ENCODE peak calls at places on chromosomes 7 and 10, in ten cellular contexts. R is brain microvascular endothelial cell; Q is fibroblast of pulmonary artery; I is GM23338; X is astrocyte of the spinal cord; W is epithelial cell of proximal tubule; V is epithelial cell of esophagus; H is Peyer's patch; S is A673; G is CD4-positive, alpha-beta T cell. D is an unnamed sample.

GRCh38 chr10:85650791-85651506 is 715.6 kb downstream of the GRID1 start:
- DNase-seq in R (no peak), Q (no peak), I (no peak), X (no peak), W (no peak), V (peak), H (peak), S (no peak), G (no peak), D (no peak)

GRCh38 chr7:104395162-104395561 is 66.8 kb downstream of the LHFPL3 start:
- DNase-seq in R (no peak), Q (no peak), I (no peak), X (no peak), W (no peak), V (no peak), H (no peak), S (no peak), G (no peak), D (no peak)

GRCh38 chr10:71548494-71548846 is 151.8 kb downstream of the CDH23 start:
- DNase-seq in R (peak), Q (peak), I (no peak), X (peak), W (no peak), V (no peak), H (no peak), S (peak), G (no peak), D (no peak)

GRCh38 chr10:92123031-92123450 is 167.8 kb downstream of the CPEB3 start:
- DNase-seq in R (no peak), Q (peak), I (no peak), X (no peak), W (no peak), V (peak), H (no peak), S (no peak), G (no peak), D (no peak)

GRCh38 chr7:101644879-101645278 is 15.8 kb upstream of the MYL10 start:
- DNase-seq in R (no peak), Q (no peak), I (no peak), X (no peak), W (no peak), V (no peak), H (no peak), S (no peak), G (no peak), D (no peak)

GRCh38 chr10:60444494-60445064 is 54.9 kb upstream of the ANK3 start:
- DNase-seq in R (no peak), Q (peak), I (peak), X (peak), W (no peak), V (peak), H (no peak), S (peak), G (no peak), D (no peak)

GRCh38 chr10:70891636-70892035 is 3.3 kb upstream of the PCBD1 start:
- DNase-seq in R (no peak), Q (peak), I (peak), X (peak), W (no peak), V (no peak), H (no peak), S (no peak), G (no peak), D (no peak)

GRCh38 chr7:47045169-47045568 is 536.7 kb downstream of the TNS3 start:
- DNase-seq in R (no peak), Q (no peak), I (no peak), X (no peak), W (no peak), V (no peak), H (no peak), S (no peak), G (no peak), D (no peak)

GRCh38 chr10:84531396-84531795 is 203.0 kb downstream of the CCSER2 start:
- DNase-seq in R (no peak), Q (no peak), I (no peak), X (peak), W (no peak), V (peak), H (no peak), S (no peak), G (no peak), D (no peak)

GRCh38 chr7:149414745-149415390 is 46.0 kb downstream of the ZNF777 start:
- DNase-seq in R (peak), Q (peak), I (peak), X (peak), W (peak), V (peak), H (peak), S (no peak), G (peak), D (no peak)

GRCh38 chr7:130627775-130628174 is 40.8 kb downstream of the COPG2 start:
- DNase-seq in R (no peak), Q (no peak), I (no peak), X (no peak), W (no peak), V (no peak), H (no peak), S (no peak), G (no peak), D (no peak)

GRCh38 chr10:73874267-73875138 is at the start of gene CAMK2G:
- DNase-seq in R (peak), Q (peak), I (peak), X (peak), W (no peak), V (peak), H (peak), S (peak), G (peak), D (peak)

GRCh38 chr7:155405399-155406318 is 52.3 kb upstream of the EN2 start:
- DNase-seq in R (no peak), Q (no peak), I (peak), X (no peak), W (no peak), V (no peak), H (no peak), S (peak), G (no peak), D (no peak)

GRCh38 chr7:35334511-35334910 is 80.6 kb upstream of the TBX20 start:
- DNase-seq in R (peak), Q (no peak), I (no peak), X (no peak), W (no peak), V (peak), H (no peak), S (no peak), G (no peak), D (no peak)

GRCh38 chr10:103828107-103828506 is 27.3 kb downstream of the SH3PXD2A start:
- DNase-seq in R (no peak), Q (no peak), I (no peak), X (no peak), W (no peak), V (peak), H (peak), S (no peak), G (no peak), D (no peak)

GRCh38 chr7:64946772-64947171 is 43.7 kb downstream of the ZNF273 start:
- DNase-seq in R (no peak), Q (peak), I (peak), X (no peak), W (no peak), V (no peak), H (no peak), S (peak), G (no peak), D (no peak)

DNA sequence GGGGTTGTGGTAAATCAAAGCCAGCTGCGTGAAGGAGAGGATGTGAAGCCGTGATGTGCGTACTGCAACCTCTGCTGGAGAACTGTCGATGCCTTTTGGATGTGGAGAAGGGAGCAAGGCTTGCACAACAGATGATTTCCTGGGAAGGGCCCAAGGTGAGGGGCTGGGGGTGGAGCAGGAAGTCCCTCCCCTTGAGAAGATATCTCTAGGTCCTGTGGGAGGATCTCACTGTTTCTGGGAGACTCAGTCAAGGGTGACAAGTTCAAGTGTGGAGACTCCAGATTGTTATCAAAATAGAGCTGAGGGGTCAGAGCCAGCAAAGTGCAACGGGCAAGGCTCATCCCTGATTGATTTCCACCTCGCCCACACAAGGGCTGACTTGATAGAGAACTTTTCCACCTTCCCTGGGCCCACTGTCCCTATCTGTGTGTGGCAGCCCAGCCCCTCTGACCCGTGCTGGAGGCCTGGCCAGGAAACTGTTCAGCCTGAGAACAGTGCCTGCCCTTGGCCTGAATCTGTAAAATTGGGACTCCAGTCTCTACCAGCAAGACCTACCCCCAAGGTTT is 55.0 kb downstream of the COL13A1 start:
- DNase-seq in R (no peak), Q (no peak), I (no peak), X (no peak), W (no peak), V (no peak), H (no peak), S (no peak), G (no peak), D (no peak)
- TF ChIP-seq CTCF in R (no peak), Q (no peak), I (no peak), X (no peak), W (no peak), V (no peak), H (no peak), S (no peak), G (no peak), D (no peak)

DNA sequence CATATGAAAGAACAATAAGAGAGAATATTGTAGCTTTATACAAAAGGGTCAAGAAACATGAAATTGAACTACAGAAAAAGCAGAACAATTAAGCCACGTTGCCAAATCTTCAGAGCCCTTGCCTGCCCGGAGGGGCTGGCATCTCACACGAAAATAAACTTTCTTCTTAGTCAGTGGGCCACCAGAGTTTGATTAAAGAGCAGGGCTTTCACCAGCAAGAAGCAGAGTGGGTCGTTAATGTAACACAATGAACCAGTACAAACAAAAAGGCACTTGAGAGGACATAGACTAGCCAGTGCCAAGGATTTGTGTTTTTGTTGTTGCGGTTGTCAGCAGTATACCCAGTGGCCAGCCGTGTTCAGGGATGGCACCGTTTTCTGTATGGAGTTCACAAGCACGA is 155.4 kb downstream of the NRP1 start:
- DNase-seq in R (no peak), Q (no peak), I (no peak), X (no peak), W (no peak), V (no peak), H (no peak), S (no peak), G (no peak), D (no peak)
- TF ChIP-seq CTCF in R (no peak), Q (no peak), I (no peak), X (no peak), W (no peak), V (no peak), H (no peak), S (no peak), G (no peak), D (no peak)

DNA sequence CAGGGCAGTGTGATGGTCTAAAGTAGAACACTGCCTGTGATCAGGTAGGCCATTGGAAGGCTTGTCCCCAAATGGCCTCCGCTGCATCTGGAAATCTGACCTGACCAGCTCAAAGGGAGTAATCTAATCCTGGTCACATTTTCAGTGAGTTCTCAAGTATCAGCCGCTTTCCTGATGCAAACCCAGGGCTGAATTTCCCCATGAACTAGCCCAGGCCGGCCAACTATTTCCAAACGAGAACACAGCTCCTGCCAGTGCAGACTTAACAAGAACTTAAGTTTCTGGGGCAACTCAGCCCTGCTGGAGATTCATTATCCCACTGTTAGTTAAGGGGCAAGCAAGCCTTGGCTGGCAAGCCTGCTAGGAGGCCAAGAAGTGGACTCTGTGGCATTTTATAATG is 59.6 kb upstream of the FAM180A start:
- DNase-seq in R (no peak), Q (no peak), I (no peak), X (no peak), W (no peak), V (no peak), H (no peak), S (no peak), G (no peak), D (no peak)
- TF ChIP-seq CTCF in R (no peak), Q (no peak), I (no peak), X (no peak), W (no peak), V (no peak), H (no peak), S (no peak), G (no peak), D (no peak)

DNA sequence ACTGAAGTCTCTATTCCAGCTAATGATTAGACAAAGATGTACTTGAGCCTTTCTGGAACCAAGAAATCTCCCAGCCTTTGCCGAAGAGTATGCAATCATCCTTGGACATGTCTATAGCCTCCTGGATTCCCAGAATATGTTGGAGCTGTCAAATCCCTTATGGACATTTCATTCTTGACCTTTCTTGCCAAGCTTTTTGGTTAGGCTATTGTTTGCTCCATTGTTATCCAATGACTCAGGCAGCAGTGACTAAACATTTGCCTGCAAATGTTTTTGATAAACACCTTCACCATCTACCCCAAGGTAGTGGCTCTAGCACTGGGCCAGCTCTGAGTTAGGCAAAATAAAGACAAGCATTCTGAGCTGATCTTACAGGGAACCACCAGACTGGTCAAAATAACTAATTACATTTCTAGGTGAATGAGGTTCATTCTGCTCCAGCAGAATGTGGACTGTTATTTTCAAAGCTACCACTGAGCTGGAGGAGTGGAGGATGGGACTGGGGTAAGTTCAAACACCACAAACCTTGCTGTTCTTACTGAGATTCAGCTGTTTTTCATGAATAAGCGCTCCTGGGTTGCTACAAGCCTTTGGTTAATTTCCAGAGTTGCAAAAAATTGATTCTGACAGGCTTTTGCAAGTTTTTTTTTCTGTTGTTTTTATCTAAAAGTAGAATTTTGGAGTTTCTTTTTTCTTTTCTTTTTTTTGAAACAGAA is 81.0 kb downstream of the TMEM270 start:
- DNase-seq in R (peak), Q (peak), I (no peak), X (peak), W (peak), V (peak), H (no peak), S (no peak), G (no peak), D (no peak)
- TF ChIP-seq CTCF in R (no peak), Q (no peak), I (no peak), X (no peak), W (no peak), V (no peak), H (no peak), S (no peak), G (no peak), D (no peak)

DNA sequence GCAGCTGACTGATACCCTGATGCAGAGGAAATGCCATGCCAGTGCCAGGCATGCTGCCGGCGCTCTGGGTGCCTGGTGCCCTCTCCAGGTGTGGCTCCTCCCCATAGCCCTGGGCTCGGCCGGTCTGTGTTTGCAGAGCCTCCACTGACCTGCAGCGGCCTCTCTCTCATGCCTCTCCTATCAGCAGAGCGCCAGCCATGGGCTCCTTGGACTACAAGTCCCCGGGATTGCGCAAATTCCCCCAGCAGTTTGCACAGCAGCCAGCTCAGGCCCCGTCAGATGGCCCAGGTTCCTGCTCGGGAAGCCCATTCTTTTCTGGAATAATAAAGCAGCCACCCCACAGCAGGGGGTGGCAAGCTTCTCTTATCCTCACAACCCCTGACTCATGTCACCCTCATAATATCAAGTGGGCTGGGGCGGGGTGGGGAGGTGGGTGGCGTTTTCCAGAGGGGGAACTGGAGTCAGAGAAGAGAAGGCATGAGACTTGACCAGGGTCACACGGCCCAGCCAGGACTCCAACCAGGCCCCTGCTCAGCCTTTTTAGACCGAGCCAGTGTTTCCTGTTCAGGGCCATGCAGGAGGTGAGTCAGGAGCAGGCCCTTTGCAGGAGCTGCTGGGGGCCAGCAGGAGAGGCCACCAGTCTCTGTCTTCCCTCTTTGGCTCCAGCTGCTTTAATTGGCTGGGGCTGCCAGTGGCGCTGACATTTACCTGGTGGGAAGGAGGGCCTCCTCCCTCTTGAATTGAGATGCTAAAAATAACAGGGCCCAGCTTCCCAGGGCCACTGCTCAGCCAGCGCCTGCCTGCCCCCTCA is 58.6 kb downstream of the ZMIZ1 start:
- DNase-seq in R (peak), Q (peak), I (peak), X (peak), W (no peak), V (peak), H (peak), S (peak), G (no peak), D (peak)
- TF ChIP-seq CTCF in R (peak), Q (no peak), I (no peak), X (no peak), W (no peak), V (no peak), H (no peak), S (no peak), G (no peak), D (no peak)

D was measured in CD14-positive monocyte.